ENCODE peak calls at places on chromosomes 13 and 19, in eight cellular contexts. I, X, W, H, R, B, E and S are unnamed samples.

GRCh38 chr19:11191934-11192333 is 5.4 kb downstream of the KANK2 start:
- DNase-seq in I (no peak), X (no peak), W (no peak), H (no peak), R (no peak), B (no peak), E (no peak), S (no peak)

GRCh38 chr13:67509039-67509438 is 278.9 kb upstream of the PCDH9 start:
- DNase-seq in I (no peak), X (no peak), W (no peak), H (no peak), R (no peak), B (no peak), E (no peak), S (no peak)

GRCh38 chr13:99617474-99618255 is 116.4 kb downstream of the TM9SF2 start:
- DNase-seq in I (peak), X (no peak), W (peak), H (peak), R (no peak), B (peak), E (no peak), S (peak)

GRCh38 chr13:95644611-95645052 is at the start of gene DZIP1:
- DNase-seq in I (peak), X (no peak), W (peak), H (no peak), R (peak), B (peak), E (peak), S (peak)

GRCh38 chr19:1247747-1248453 is 483 bp upstream of the MIDN start:
- DNase-seq in I (peak), X (no peak), W (peak), H (peak), R (peak), B (peak), E (peak), S (no peak)

GRCh38 chr13:73880365-73880764 is 253.8 kb downstream of the KLF12 start:
- DNase-seq in I (no peak), X (no peak), W (peak), H (no peak), R (no peak), B (no peak), E (no peak), S (no peak)

GRCh38 chr13:83498486-83499190 is 383.6 kb downstream of the SLITRK1 start:
- DNase-seq in I (no peak), X (no peak), W (peak), H (no peak), R (no peak), B (no peak), E (no peak), S (no peak)

GRCh38 chr19:6230991-6231448 is 48.8 kb downstream of the MLLT1 start:
- DNase-seq in I (no peak), X (no peak), W (no peak), H (no peak), R (no peak), B (no peak), E (no peak), S (no peak)

DNA sequence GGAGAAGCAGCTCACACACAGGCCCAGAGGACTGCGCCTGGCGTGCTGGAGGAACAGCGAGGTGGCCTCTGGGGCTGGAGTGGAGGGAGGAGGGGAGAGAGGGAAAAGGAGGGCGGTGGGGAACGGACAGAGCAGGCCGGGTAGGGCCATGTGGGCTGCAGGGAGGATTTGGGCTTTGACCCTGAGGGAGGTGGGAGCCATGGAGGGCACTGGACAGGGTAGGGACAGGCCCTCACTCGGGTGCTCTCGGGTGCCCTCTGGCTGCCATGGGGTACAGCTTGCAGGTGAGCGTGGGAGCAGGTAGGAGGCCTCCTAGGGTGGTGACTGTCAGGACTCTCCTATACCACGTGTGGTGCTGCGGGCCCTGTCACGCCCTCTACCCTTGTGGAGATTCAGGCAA is 22.8 kb downstream of the PLIN4 start:
- DNase-seq in I (no peak), X (no peak), W (no peak), H (peak), R (no peak), B (no peak), E (peak), S (no peak)
- TF ChIP-seq CTCF in I (no peak), X (no peak), W (no peak), H (peak), R (no peak), B (peak), E (peak), S (no peak)

GRCh38 chr19:51986309-51987291 is at the start of gene ZNF350:
- DNase-seq in I (peak), X (peak), W (peak), H (peak), R (peak), B (peak), E (peak), S (peak)
- H3K27ac ChIP-seq in I (peak), X (peak), W (peak), H (peak), R (peak), B (no peak), E (peak), S (peak)

GRCh38 chr19:16589917-16590316 is 17.7 kb upstream of the SLC35E1 start:
- DNase-seq in I (no peak), X (peak), W (no peak), H (no peak), R (no peak), B (no peak), E (no peak), S (no peak)

GRCh38 chr19:16588824-16589577 is 16.8 kb upstream of the SLC35E1 start:
- DNase-seq in I (no peak), X (no peak), W (no peak), H (no peak), R (no peak), B (no peak), E (no peak), S (no peak)

GRCh38 chr19:16586477-16586871 is 14.3 kb upstream of the SLC35E1 start:
- DNase-seq in I (no peak), X (peak), W (no peak), H (no peak), R (no peak), B (no peak), E (no peak), S (no peak)

GRCh38 chr19:16587031-16588023 is 15.1 kb upstream of the SLC35E1 start:
- DNase-seq in I (no peak), X (peak), W (no peak), H (no peak), R (no peak), B (peak), E (peak), S (peak)

DNA sequence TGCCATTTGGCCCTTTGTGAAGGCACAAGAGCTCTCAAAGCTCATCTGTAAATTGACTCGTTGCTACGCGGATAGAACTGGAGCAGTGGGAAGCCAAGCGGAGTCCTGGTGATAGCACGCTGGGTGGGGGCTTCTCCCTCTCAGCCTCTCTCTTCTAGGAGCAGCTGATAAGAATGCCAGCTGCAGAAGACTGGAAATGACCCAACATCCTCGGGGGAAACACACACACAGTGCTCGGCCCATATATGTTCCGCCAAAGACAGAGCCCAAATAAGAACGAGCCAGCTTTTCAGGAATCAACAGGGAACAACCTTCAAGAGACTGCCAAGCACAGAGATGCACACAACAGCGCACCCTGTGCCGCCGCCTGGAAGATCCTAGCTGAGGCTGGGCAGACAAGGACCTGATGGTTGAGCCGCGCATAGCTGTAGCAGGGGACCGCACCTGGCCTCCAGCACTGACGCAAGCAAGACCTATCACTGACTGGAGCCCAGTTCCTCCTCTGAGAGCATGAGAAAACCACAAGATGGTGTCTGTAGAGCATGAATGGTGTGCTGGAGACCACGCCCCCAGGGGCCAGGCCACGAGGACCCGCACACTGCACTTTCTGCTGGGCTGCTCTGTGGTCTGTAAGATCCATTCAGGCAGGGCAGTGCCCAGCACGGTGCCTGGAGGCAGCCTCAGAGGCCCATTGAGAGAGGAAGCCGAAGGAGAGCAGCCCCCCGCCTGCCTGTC is 16.0 kb upstream of the SLC35E1 start:
- DNase-seq in I (peak), X (peak), W (peak), H (no peak), R (no peak), B (peak), E (peak), S (no peak)
- TF ChIP-seq CTCF in I (no peak), X (peak), W (peak), H (no peak), R (no peak), B (no peak), E (no peak), S (no peak)

GRCh38 chr13:48783831-48784230 is 130.1 kb downstream of the CYSLTR2 start:
- DNase-seq in I (no peak), X (no peak), W (no peak), H (no peak), R (no peak), B (no peak), E (no peak), S (no peak)
- H3K27ac ChIP-seq in I (no peak), X (no peak), W (no peak), H (no peak), R (peak), B (no peak), E (no peak), S (no peak)

GRCh38 chr19:13033819-13034611 is 38.7 kb downstream of the NFIX start:
- DNase-seq in I (peak), X (peak), W (peak), H (peak), R (peak), B (peak), E (peak), S (peak)
- TF ChIP-seq CTCF in I (peak), X (peak), W (peak), H (peak), R (peak), B (peak), E (peak), S (peak)

DNA sequence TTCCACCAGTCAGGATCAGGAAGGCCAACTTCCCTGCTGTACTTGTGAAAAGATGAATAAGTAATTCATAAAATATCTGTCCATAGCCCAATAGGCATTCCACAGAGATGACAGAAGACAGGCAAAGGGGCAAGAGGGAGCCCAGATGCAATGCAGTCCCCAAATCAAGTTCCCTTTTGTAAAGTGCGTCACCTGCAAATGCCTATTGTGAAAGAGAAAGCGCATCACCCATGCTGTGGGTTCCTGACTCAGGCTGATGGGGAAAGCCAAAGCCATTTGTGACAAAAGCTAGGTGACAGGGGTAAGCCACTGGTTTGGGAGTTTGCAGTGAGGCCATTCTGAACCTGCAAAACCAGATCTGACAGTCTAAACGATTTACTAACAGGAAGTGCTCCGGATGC is 157.5 kb upstream of the ZNF536 start:
- DNase-seq in I (no peak), X (no peak), W (no peak), H (peak), R (no peak), B (no peak), E (no peak), S (no peak)
- H3K27ac ChIP-seq in I (no peak), X (no peak), W (no peak), H (no peak), R (no peak), B (no peak), E (no peak), S (peak)

DNA sequence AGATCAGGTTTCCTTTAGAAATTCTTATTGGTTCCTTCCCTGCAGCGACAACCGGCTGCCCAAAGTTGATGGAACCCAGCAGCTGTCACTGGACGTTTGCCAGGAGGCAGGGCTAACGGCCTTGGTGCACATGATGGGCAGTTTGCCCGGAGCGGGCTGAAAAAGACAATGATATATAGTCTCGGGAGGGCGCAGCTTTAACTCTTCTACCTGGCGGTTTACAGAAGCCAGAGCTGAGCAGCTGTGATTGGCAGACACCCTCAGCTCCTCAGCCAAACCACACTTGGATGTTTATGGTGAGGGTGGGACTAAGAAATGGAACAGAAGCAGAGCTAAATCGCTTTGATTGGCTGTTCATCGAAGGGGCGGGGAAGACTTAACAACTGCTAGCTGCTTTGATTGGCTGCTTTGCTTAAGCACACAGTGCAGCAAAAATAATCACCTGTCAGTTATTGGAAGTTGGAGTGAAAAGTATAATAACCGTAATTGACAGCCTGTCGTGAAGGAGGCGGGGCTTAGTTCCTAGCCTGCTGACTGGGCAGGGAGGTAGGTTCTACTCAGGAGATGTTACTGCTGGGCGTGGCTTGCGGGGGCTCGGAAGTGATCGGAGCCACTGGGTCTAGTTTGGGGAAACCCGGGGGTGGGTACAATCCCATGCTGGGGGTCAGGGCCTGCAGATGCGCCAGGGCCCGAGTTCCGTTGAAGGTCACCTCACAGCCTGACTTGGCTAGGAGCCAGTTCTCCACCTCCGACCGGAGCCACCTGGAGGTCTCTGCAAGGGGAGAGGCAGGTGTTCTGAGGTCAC is 7.5 kb downstream of the EMP3 start:
- DNase-seq in I (peak), X (peak), W (peak), H (peak), R (peak), B (peak), E (peak), S (peak)
- TF ChIP-seq CTCF in I (no peak), X (no peak), W (no peak), H (no peak), R (no peak), B (no peak), E (no peak), S (no peak)